ENCODE peak calls at places on chromosomes 7 and 10, in eight cellular contexts. One of them, this sample, is unnamed.

GRCh38 chr10:69232252-69232651 is 12.1 kb downstream of the HKDC1 start:
- DNase-seq in fibroblast of pulmonary artery: peak
- DNase-seq in OCI-LY7: no peak
- DNase-seq in non-pigmented ciliary epithelial cell: peak
- DNase-seq in NCI-H2107: no peak
- DNase-seq in T-helper 2 cell treated with Interferon-gamma antibody and Interleukin-4, amounts not matched to agents 5 μg/mL and 100 μg/mL, for 36 hours: no peak
- DNase-seq in NCI-H1092 treated with DMSO at 0.1 percent for 48 hours: no peak
- DNase-seq in foreskin keratinocyte: peak
- DNase-seq in this sample: peak

GRCh38 chr7:96016056-96016455 is 243.7 kb downstream of the DYNC1I1 start:
- DNase-seq in non-pigmented ciliary epithelial cell: no peak
- DNase-seq in foreskin keratinocyte: no peak
- DNase-seq in T-helper 2 cell treated with Interferon-gamma antibody and Interleukin-4, amounts not matched to agents 5 μg/mL and 100 μg/mL, for 36 hours: no peak
- DNase-seq in NCI-H2107: no peak
- DNase-seq in NCI-H1092 treated with DMSO at 0.1 percent for 48 hours: no peak
- DNase-seq in OCI-LY7: no peak
- DNase-seq in fibroblast of pulmonary artery: no peak
- DNase-seq in this sample: no peak

GRCh38 chr7:128791121-128791967 is 424 bp upstream of the CCDC136 start:
- DNase-seq in NCI-H1092 treated with DMSO at 0.1 percent for 48 hours: peak
- DNase-seq in NCI-H2107: peak
- DNase-seq in T-helper 2 cell treated with Interferon-gamma antibody and Interleukin-4, amounts not matched to agents 5 μg/mL and 100 μg/mL, for 36 hours: peak
- DNase-seq in non-pigmented ciliary epithelial cell: no peak
- DNase-seq in fibroblast of pulmonary artery: no peak
- DNase-seq in foreskin keratinocyte: no peak
- DNase-seq in OCI-LY7: peak
- DNase-seq in this sample: peak

GRCh38 chr10:59505931-59506330 is 143.6 kb upstream of the FAM13C start:
- DNase-seq in non-pigmented ciliary epithelial cell: no peak
- DNase-seq in T-helper 2 cell treated with Interferon-gamma antibody and Interleukin-4, amounts not matched to agents 5 μg/mL and 100 μg/mL, for 36 hours: no peak
- DNase-seq in OCI-LY7: no peak
- DNase-seq in NCI-H2107: no peak
- DNase-seq in foreskin keratinocyte: no peak
- DNase-seq in fibroblast of pulmonary artery: no peak
- DNase-seq in NCI-H1092 treated with DMSO at 0.1 percent for 48 hours: no peak
- DNase-seq in this sample: no peak

GRCh38 chr10:131070856-131071255 is 240.7 kb downstream of the TCERG1L start:
- DNase-seq in non-pigmented ciliary epithelial cell: no peak
- DNase-seq in foreskin keratinocyte: no peak
- DNase-seq in NCI-H2107: no peak
- DNase-seq in fibroblast of pulmonary artery: no peak
- DNase-seq in T-helper 2 cell treated with Interferon-gamma antibody and Interleukin-4, amounts not matched to agents 5 μg/mL and 100 μg/mL, for 36 hours: no peak
- DNase-seq in NCI-H1092 treated with DMSO at 0.1 percent for 48 hours: no peak
- DNase-seq in OCI-LY7: no peak
- DNase-seq in this sample: no peak

GRCh38 chr7:151383638-151384351 is 26.0 kb downstream of the WDR86 start:
- DNase-seq in non-pigmented ciliary epithelial cell: no peak
- DNase-seq in fibroblast of pulmonary artery: no peak
- DNase-seq in NCI-H2107: no peak
- DNase-seq in foreskin keratinocyte: peak
- DNase-seq in NCI-H1092 treated with DMSO at 0.1 percent for 48 hours: no peak
- DNase-seq in OCI-LY7: no peak
- DNase-seq in T-helper 2 cell treated with Interferon-gamma antibody and Interleukin-4, amounts not matched to agents 5 μg/mL and 100 μg/mL, for 36 hours: no peak
- DNase-seq in this sample: peak

GRCh38 chr7:74606101-74606908 is 51.2 kb upstream of the GTF2I start:
- DNase-seq in T-helper 2 cell treated with Interferon-gamma antibody and Interleukin-4, amounts not matched to agents 5 μg/mL and 100 μg/mL, for 36 hours: peak
- DNase-seq in foreskin keratinocyte: no peak
- DNase-seq in OCI-LY7: peak
- DNase-seq in NCI-H1092 treated with DMSO at 0.1 percent for 48 hours: peak
- DNase-seq in NCI-H2107: no peak
- DNase-seq in fibroblast of pulmonary artery: no peak
- DNase-seq in non-pigmented ciliary epithelial cell: no peak
- DNase-seq in this sample: no peak

GRCh38 chr7:26992670-26993069 is 103.1 kb downstream of the HOXA1 start:
- DNase-seq in OCI-LY7: no peak
- DNase-seq in fibroblast of pulmonary artery: no peak
- DNase-seq in NCI-H1092 treated with DMSO at 0.1 percent for 48 hours: no peak
- DNase-seq in non-pigmented ciliary epithelial cell: no peak
- DNase-seq in foreskin keratinocyte: peak
- DNase-seq in NCI-H2107: no peak
- DNase-seq in T-helper 2 cell treated with Interferon-gamma antibody and Interleukin-4, amounts not matched to agents 5 μg/mL and 100 μg/mL, for 36 hours: no peak
- DNase-seq in this sample: no peak

GRCh38 chr10:52729259-52730104 is 43.1 kb downstream of the MBL2 start:
- DNase-seq in T-helper 2 cell treated with Interferon-gamma antibody and Interleukin-4, amounts not matched to agents 5 μg/mL and 100 μg/mL, for 36 hours: no peak
- DNase-seq in fibroblast of pulmonary artery: peak
- DNase-seq in NCI-H2107: no peak
- DNase-seq in OCI-LY7: peak
- DNase-seq in non-pigmented ciliary epithelial cell: no peak
- DNase-seq in NCI-H1092 treated with DMSO at 0.1 percent for 48 hours: peak
- DNase-seq in foreskin keratinocyte: no peak
- DNase-seq in this sample: no peak

GRCh38 chr7:95577137-95577536 is 19.2 kb downstream of the PDK4 start:
- DNase-seq in T-helper 2 cell treated with Interferon-gamma antibody and Interleukin-4, amounts not matched to agents 5 μg/mL and 100 μg/mL, for 36 hours: no peak
- DNase-seq in foreskin keratinocyte: peak
- DNase-seq in OCI-LY7: no peak
- DNase-seq in fibroblast of pulmonary artery: no peak
- DNase-seq in non-pigmented ciliary epithelial cell: no peak
- DNase-seq in NCI-H2107: no peak
- DNase-seq in NCI-H1092 treated with DMSO at 0.1 percent for 48 hours: no peak
- DNase-seq in this sample: peak

GRCh38 chr10:45505336-45505735 is 131.3 kb downstream of the ALOX5 start:
- DNase-seq in fibroblast of pulmonary artery: no peak
- DNase-seq in NCI-H2107: no peak
- DNase-seq in T-helper 2 cell treated with Interferon-gamma antibody and Interleukin-4, amounts not matched to agents 5 μg/mL and 100 μg/mL, for 36 hours: no peak
- DNase-seq in OCI-LY7: no peak
- DNase-seq in non-pigmented ciliary epithelial cell: no peak
- DNase-seq in NCI-H1092 treated with DMSO at 0.1 percent for 48 hours: no peak
- DNase-seq in foreskin keratinocyte: no peak
- DNase-seq in this sample: no peak

GRCh38 chr7:144786522-144786921 is 49.3 kb downstream of the TPK1 start:
- DNase-seq in NCI-H1092 treated with DMSO at 0.1 percent for 48 hours: peak
- DNase-seq in T-helper 2 cell treated with Interferon-gamma antibody and Interleukin-4, amounts not matched to agents 5 μg/mL and 100 μg/mL, for 36 hours: no peak
- DNase-seq in NCI-H2107: no peak
- DNase-seq in fibroblast of pulmonary artery: no peak
- DNase-seq in non-pigmented ciliary epithelial cell: no peak
- DNase-seq in foreskin keratinocyte: no peak
- DNase-seq in OCI-LY7: peak
- DNase-seq in this sample: no peak

GRCh38 chr7:34036069-34036920 is 131.0 kb downstream of the BMPER start:
- DNase-seq in non-pigmented ciliary epithelial cell: peak
- DNase-seq in fibroblast of pulmonary artery: peak
- DNase-seq in NCI-H2107: no peak
- DNase-seq in foreskin keratinocyte: peak
- DNase-seq in NCI-H1092 treated with DMSO at 0.1 percent for 48 hours: no peak
- DNase-seq in T-helper 2 cell treated with Interferon-gamma antibody and Interleukin-4, amounts not matched to agents 5 μg/mL and 100 μg/mL, for 36 hours: no peak
- DNase-seq in OCI-LY7: no peak
- DNase-seq in this sample: peak